ENCODE peak calls at places on chromosomes 11 and 22, in five cellular contexts. E, B, F, A and M are unnamed samples.

GRCh38 chr11:66981976-66982578 is 7.0 kb downstream of the C11orf86 start:
- DNase-seq in E (peak), B (peak), F (peak), A (peak), M (peak)

GRCh38 chr11:78985654-78986053 is 411.0 kb upstream of the NARS2 start:
- DNase-seq in E (no peak), B (no peak), F (no peak), A (no peak), M (no peak)

GRCh38 chr11:93432247-93432646 is 101.7 kb downstream of the DEUP1 start:
- DNase-seq in E (no peak), B (no peak), F (no peak), A (no peak), M (no peak)

GRCh38 chr11:102761646-102762238 is 18.7 kb downstream of the MMP10 start:
- DNase-seq in E (no peak), B (no peak), F (no peak), A (no peak), M (no peak)

GRCh38 chr11:111422494-111423249 is 43.6 kb upstream of the POU2AF1 start:
- DNase-seq in E (peak), B (no peak), F (peak), A (peak), M (no peak)

GRCh38 chr11:33802414-33802950 is 28.2 kb upstream of the FBXO3 start:
- DNase-seq in E (peak), B (no peak), F (peak), A (peak), M (no peak)

GRCh38 chr22:49936018-49936972 is 17.9 kb downstream of the CRELD2 start:
- DNase-seq in E (peak), B (peak), F (peak), A (peak), M (no peak)

GRCh38 chr11:120132645-120133185 is 5.2 kb downstream of the TRIM29 start:
- DNase-seq in E (no peak), B (no peak), F (no peak), A (no peak), M (no peak)

GRCh38 chr11:102971766-102972165 is 16.2 kb upstream of the MMP13 start:
- DNase-seq in E (no peak), B (no peak), F (no peak), A (no peak), M (no peak)

GRCh38 chr11:2774173-2775082 is 74.6 kb upstream of the KCNQ1OT1 start:
- DNase-seq in E (no peak), B (no peak), F (no peak), A (peak), M (peak)

GRCh38 chr11:102457056-102457677 is 4.6 kb upstream of the TMEM123 start:
- DNase-seq in E (no peak), B (no peak), F (no peak), A (no peak), M (no peak)

GRCh38 chr11:67316882-67317364 is 13.6 kb downstream of the SSH3 start:
- DNase-seq in E (no peak), B (peak), F (no peak), A (no peak), M (no peak)

GRCh38 chr11:64028398-64029115 is 7.2 kb upstream of the FLRT1 start:
- DNase-seq in E (no peak), B (no peak), F (no peak), A (no peak), M (no peak)

DNA sequence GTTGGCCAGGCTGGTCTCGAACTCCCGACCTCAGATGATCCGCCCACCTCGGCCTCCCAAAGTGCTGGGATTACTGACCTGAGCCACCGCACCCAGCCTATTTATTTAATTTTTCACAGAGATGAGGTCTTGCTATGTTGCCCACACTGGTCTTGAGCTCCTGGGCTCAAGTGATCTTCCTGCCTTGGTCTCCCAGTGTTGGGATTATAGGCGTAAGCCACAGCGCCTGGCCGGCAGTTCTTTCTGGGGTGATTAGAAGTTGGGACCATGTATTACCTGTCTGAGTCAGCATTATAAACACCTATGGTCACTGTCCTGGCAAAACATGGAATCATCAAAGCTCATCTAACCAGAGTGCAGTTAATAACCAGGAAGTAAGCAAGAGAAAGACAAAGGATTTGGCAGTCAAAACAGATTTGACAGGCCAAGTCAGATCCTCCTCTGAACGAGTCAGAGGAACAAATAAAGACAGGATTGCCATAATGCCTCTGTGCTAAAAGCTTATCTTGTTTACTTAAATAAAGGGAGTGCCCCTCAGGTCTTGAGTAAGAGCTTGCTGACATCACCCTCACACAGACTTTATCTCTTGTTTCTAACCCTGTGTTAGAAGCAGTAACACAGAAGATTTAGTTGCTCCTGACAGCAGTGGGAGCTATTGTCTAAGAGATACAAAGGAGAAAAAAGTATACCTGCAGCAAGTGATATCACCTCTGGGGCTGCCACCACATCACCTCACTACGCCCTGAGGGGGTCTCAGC is 3.7 kb downstream of the SERPIND1 start:
- DNase-seq in E (no peak), B (peak), F (peak), A (no peak), M (no peak)
- TF ChIP-seq CTCF in E (no peak), B (no peak), F (no peak), A (no peak), M (no peak)

GRCh38 chr11:61873588-61874459 is 17.5 kb downstream of the FADS3 start:
- DNase-seq in E (no peak), B (no peak), F (no peak), A (no peak), M (no peak)
- TF ChIP-seq CTCF in E (no peak), B (no peak), F (no peak), A (no peak), M (no peak)

DNA sequence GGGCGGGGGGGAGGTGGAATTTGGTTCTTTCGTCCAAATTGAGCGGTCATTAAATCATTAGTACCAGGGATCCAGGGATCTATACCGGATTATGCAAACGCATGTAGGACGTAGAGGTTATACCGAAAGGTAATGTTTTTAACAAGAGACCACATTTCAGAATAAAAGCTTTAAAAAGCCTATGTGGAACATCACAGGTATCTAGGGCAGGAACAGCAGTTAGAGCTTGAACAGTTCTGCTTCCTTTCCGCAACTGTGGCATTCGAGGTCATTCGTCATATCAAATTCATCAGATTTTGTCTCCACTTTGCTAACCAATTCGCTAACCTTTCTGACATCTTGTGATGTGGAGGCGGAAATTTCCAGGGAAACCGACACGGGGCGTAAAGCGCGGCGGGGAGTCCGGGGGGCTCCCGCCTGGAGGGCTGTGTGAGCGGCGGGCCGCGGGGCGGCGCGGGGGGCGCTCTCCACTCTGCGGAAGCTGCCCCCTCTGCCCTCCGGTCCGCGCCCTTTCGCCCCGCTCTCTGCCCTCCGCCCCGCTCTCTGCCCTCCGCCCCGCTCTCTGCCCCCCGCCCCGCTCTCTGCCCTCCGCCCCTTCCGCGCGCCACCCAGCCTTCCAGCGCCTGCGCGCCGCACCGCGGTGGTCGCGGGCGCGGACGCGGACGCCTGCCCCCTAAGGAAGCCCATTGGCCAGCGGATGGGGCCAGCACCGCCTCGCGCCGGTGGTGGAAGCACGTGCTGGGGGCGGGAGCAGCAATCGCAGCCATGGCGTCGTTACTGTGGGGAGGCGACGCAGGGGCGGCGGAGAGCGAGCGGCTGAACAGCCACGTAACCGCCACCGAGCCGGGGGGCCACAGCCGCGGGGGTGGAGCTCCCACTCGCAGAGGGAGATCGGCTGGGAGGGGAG is at the start of gene DDX25:
- DNase-seq in E (no peak), B (no peak), F (no peak), A (no peak), M (no peak)
- TF ChIP-seq CTCF in E (no peak), B (no peak), F (no peak), A (no peak), M (no peak)

DNA sequence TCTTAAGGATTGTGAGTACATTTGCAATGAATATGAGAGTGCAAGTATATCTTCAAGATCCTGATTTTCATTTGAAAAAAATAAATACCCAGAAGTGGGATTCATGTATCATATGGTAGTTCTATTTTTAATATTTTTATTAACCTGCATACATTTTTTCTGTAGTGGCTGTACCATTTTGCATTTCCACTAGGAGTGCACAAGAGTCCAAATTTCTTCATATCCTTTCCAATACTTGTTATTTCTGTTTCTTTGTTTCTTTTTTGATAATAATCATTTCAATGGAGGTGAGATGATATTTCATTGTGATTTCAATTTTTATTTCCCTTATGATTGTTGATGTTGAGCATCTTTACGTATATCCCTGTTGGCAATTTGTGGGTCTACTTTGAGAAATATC is 759.8 kb upstream of the CNTN5 start:
- DNase-seq in E (no peak), B (no peak), F (no peak), A (no peak), M (no peak)
- TF ChIP-seq CTCF in E (no peak), B (peak), F (no peak), A (no peak), M (peak)